ENCODE peak calls at places on chromosomes 3 and 15, in six cellular contexts. H, X, D, M, C and P are unnamed samples. For H3K4me1, the result is how much of the 10 kb centered on the place peaks cover.

GRCh38 chr3:133437391-133438093 is 37.7 kb downstream of the BFSP2 start:
- DNase-seq in H (no peak), X (no peak), D (no peak), M (peak), C (no peak), P (no peak)

GRCh38 chr3:120875989-120876388 is 32.0 kb upstream of the STXBP5L start:
- DNase-seq in H (no peak), X (no peak), D (no peak), M (no peak), C (peak), P (no peak)

GRCh38 chr15:88623061-88623460 is 1.9 kb downstream of the AEN start:
- DNase-seq in H (no peak), X (no peak), D (peak), M (peak), C (no peak), P (no peak)

GRCh38 chr3:14431928-14432834 is 29.8 kb downstream of the SLC6A6 start:
- DNase-seq in H (no peak), X (no peak), D (peak), M (peak), C (peak), P (peak)

GRCh38 chr15:88393719-88394519 is 73.3 kb downstream of the MRPL46 start:
- DNase-seq in H (no peak), X (no peak), D (no peak), M (peak), C (no peak), P (no peak)

GRCh38 chr3:20054549-20054987 is 14.3 kb downstream of the KAT2B start:
- DNase-seq in H (no peak), X (no peak), D (peak), M (peak), C (no peak), P (no peak)

GRCh38 chr15:31255732-31256384 is 70.8 kb upstream of the KLF13 start:
- DNase-seq in H (no peak), X (no peak), D (no peak), M (no peak), C (no peak), P (no peak)

GRCh38 chr3:126987596-126987995 is 4.7 kb downstream of the PLXNA1 start:
- DNase-seq in H (no peak), X (no peak), D (no peak), M (no peak), C (no peak), P (no peak)

GRCh38 chr15:80609512-80609946 is 85.6 kb upstream of the ABHD17C start:
- DNase-seq in H (no peak), X (no peak), D (peak), M (peak), C (no peak), P (peak)

GRCh38 chr3:172562881-172563835 is 39.9 kb upstream of the TNFSF10 start:
- DNase-seq in H (no peak), X (no peak), D (peak), M (peak), C (no peak), P (peak)

GRCh38 chr3:66363133-66363532 is 137.7 kb downstream of the LRIG1 start:
- DNase-seq in H (no peak), X (no peak), D (no peak), M (no peak), C (no peak), P (no peak)

GRCh38 chr3:132273043-132273442 is 44.2 kb upstream of the ACP3 start:
- DNase-seq in H (no peak), X (no peak), D (no peak), M (no peak), C (no peak), P (no peak)

GRCh38 chr3:195312714-195313113 is 41.8 kb upstream of the XXYLT1 start:
- DNase-seq in H (no peak), X (no peak), D (no peak), M (peak), C (no peak), P (no peak)

GRCh38 chr15:57235865-57236264 is 140.4 kb upstream of the CGNL1 start:
- DNase-seq in H (no peak), X (peak), D (no peak), M (peak), C (no peak), P (peak)

GRCh38 chr15:67548862-67549651 is 6.6 kb downstream of the MAP2K5 start:
- DNase-seq in H (peak), X (peak), D (no peak), M (peak), C (peak), P (peak)

GRCh38 chr3:70876154-70876553 is 563.7 kb upstream of the MDFIC2 start:
- DNase-seq in H (no peak), X (no peak), D (no peak), M (no peak), C (no peak), P (no peak)

GRCh38 chr3:142098974-142099373 is 50.4 kb downstream of the TFDP2 start:
- DNase-seq in H (no peak), X (no peak), D (peak), M (no peak), C (no peak), P (no peak)

GRCh38 chr3:191235331-191236314 is 36.6 kb downstream of the OSTN start:
- DNase-seq in H (no peak), X (no peak), D (peak), M (peak), C (no peak), P (no peak)

GRCh38 chr15:66644815-66645345 is 57.2 kb upstream of the SMAD6 start:
- DNase-seq in H (no peak), X (no peak), D (no peak), M (peak), C (no peak), P (no peak)

GRCh38 chr3:149553781-149554451 is 79.4 kb downstream of the TM4SF4 start:
- DNase-seq in H (no peak), X (no peak), D (no peak), M (peak), C (no peak), P (no peak)

GRCh38 chr15:100900136-100900894 is 18.8 kb upstream of the LRRK1 start:
- DNase-seq in H (no peak), X (no peak), D (no peak), M (no peak), C (no peak), P (no peak)

GRCh38 chr15:40923551-40923950 is 5.6 kb upstream of the DLL4 start:
- DNase-seq in H (no peak), X (no peak), D (no peak), M (peak), C (no peak), P (no peak)

GRCh38 chr3:120622870-120623718 is 27.0 kb downstream of the NDUFB4 start:
- DNase-seq in H (no peak), X (no peak), D (peak), M (peak), C (no peak), P (peak)

GRCh38 chr3:140349938-140350337 is 327.9 kb upstream of the TRIM42 start:
- DNase-seq in H (no peak), X (no peak), D (no peak), M (no peak), C (no peak), P (no peak)

GRCh38 chr15:97960364-97961066 is at the start of gene ARRDC4:
- DNase-seq in H (peak), X (peak), D (peak), M (peak), C (peak), P (peak)

GRCh38 chr3:100001514-100002270 is 112.6 kb downstream of the FILIP1L start:
- DNase-seq in H (no peak), X (no peak), D (peak), M (no peak), C (no peak), P (no peak)

GRCh38 chr3:46666471-46666845 is 27.0 kb downstream of the ALS2CL start:
- DNase-seq in H (no peak), X (no peak), D (no peak), M (no peak), C (no peak), P (no peak)

GRCh38 chr3:40325465-40325864 is 16.0 kb downstream of the EIF1B start:
- DNase-seq in H (no peak), X (no peak), D (no peak), M (no peak), C (no peak), P (no peak)

GRCh38 chr3:42654331-42655201 is 1.1 kb downstream of the ZBTB47 start:
- DNase-seq in H (peak), X (peak), D (peak), M (peak), C (peak), P (peak)

GRCh38 chr3:196624008-196624790 is 15.3 kb upstream of the NRROS start:
- DNase-seq in H (no peak), X (no peak), D (no peak), M (no peak), C (no peak), P (no peak)

GRCh38 chr3:14007006-14007405 is 117.7 kb downstream of the CHCHD4 start:
- DNase-seq in H (no peak), X (no peak), D (no peak), M (no peak), C (no peak), P (peak)

GRCh38 chr15:99423186-99424130 is 142.3 kb upstream of the MEF2A start:
- DNase-seq in H (no peak), X (no peak), D (no peak), M (no peak), C (no peak), P (no peak)

GRCh38 chr3:54744291-54744690 is 183.6 kb downstream of the LRTM1 start:
- DNase-seq in H (no peak), X (no peak), D (no peak), M (no peak), C (no peak), P (no peak)

GRCh38 chr3:177102526-177102925 is 94.8 kb downstream of the TBL1XR1 start:
- DNase-seq in H (no peak), X (no peak), D (no peak), M (peak), C (no peak), P (no peak)

GRCh38 chr15:92968926-92969664 is 69.0 kb downstream of the CHD2 start:
- DNase-seq in H (no peak), X (no peak), D (no peak), M (peak), C (no peak), P (no peak)

GRCh38 chr15:66515901-66516322 is 10.8 kb downstream of the ZWILCH start:
- DNase-seq in H (no peak), X (no peak), D (peak), M (peak), C (peak), P (no peak)

GRCh38 chr15:70617076-70617910 is 146.1 kb downstream of the UACA start:
- DNase-seq in H (no peak), X (no peak), D (peak), M (peak), C (no peak), P (no peak)

GRCh38 chr3:10983219-10983916 is 9.2 kb upstream of the SLC6A1 start:
- DNase-seq in H (no peak), X (peak), D (peak), M (peak), C (no peak), P (peak)

GRCh38 chr3:128321418-128321817 is 145.3 kb downstream of the DNAJB8 start:
- DNase-seq in H (no peak), X (no peak), D (no peak), M (no peak), C (no peak), P (no peak)

GRCh38 chr3:57163751-57164150 is 1.4 kb downstream of the IL17RD start:
- DNase-seq in H (no peak), X (no peak), D (no peak), M (peak), C (no peak), P (no peak)
- H3K4me3 ChIP-seq in H (peak), X (peak), D (peak), M (peak), C (peak), P (no peak)

GRCh38 chr3:45610129-45610528 is 15.6 kb downstream of the LIMD1 start:
- DNase-seq in H (no peak), X (no peak), D (no peak), M (no peak), C (no peak), P (no peak)
- H3K4me1 ChIP-seq in H (under half), X (under half), D (half or more), M (under half), C (under half), P (under half)

GRCh38 chr15:96352594-96353377 is 22.3 kb downstream of the NR2F2 start:
- DNase-seq in H (no peak), X (no peak), D (no peak), M (peak), C (no peak), P (no peak)

GRCh38 chr15:96350884-96351639 is 20.6 kb downstream of the NR2F2 start:
- DNase-seq in H (no peak), X (no peak), D (no peak), M (no peak), C (no peak), P (no peak)

GRCh38 chr15:96350321-96350720 is 19.8 kb downstream of the NR2F2 start:
- DNase-seq in H (no peak), X (no peak), D (no peak), M (no peak), C (no peak), P (no peak)

GRCh38 chr15:96353378-96353930 is 23.0 kb downstream of the NR2F2 start:
- DNase-seq in H (no peak), X (no peak), D (no peak), M (no peak), C (no peak), P (no peak)

GRCh38 chr15:96351801-96352593 is 21.5 kb downstream of the NR2F2 start:
- DNase-seq in H (no peak), X (no peak), D (no peak), M (no peak), C (no peak), P (no peak)
- H3K4me3 ChIP-seq in H (no peak), X (peak), D (no peak), M (no peak), C (peak), P (no peak)

GRCh38 chr15:26075770-26076169 is 212.6 kb upstream of the ATP10A start:
- DNase-seq in H (no peak), X (no peak), D (no peak), M (no peak), C (no peak), P (no peak)
- H3K4me1 ChIP-seq in H (under half), X (under half), D (under half), M (under half), C (under half), P (under half)

DNA sequence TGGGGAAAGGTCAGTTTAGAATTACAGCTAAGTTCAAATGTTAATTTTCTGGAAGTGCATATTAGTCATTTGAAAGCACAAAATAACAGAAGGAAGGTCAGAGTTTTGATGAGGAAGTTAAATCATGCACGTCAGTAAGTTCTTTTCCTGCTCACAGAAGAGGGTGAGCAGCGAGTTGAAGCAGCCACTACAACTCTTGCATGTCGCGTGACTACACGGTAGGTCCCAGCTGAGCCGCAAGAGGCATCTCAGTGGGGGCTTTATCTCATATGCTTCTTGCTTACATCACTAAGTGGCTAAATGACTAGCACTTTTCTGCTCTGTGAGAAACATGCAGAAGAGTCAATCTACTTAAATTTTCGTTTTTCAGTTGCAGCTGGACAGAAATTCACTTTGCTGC is 21.3 kb upstream of the SEC62 start:
- DNase-seq in H (no peak), X (no peak), D (no peak), M (peak), C (no peak), P (no peak)
- H3K4me3 ChIP-seq in H (no peak), X (no peak), D (no peak), M (no peak), C (no peak), P (no peak)